ENCODE peak calls at places on chromosomes 2 and 18, in five cellular contexts. One of them, this sample, is unnamed.

GRCh38 chr2:180443896-180444295 is 436.8 kb upstream of the CWC22 start:
- DNase-seq in stomach: no peak
- DNase-seq in esophagus squamous epithelium: no peak
- DNase-seq in heart right ventricle: no peak
- DNase-seq in PC-9: no peak
- DNase-seq in this sample: no peak

GRCh38 chr2:204846471-204846870 is 301.2 kb downstream of the PARD3B start:
- DNase-seq in esophagus squamous epithelium: no peak
- DNase-seq in heart right ventricle: no peak
- DNase-seq in PC-9: no peak
- DNase-seq in stomach: no peak
- DNase-seq in this sample: no peak

GRCh38 chr2:45681675-45682074 is 30.2 kb downstream of the PRKCE start:
- DNase-seq in PC-9: peak
- DNase-seq in esophagus squamous epithelium: no peak
- DNase-seq in stomach: peak
- DNase-seq in heart right ventricle: peak
- DNase-seq in this sample: peak

GRCh38 chr2:60544059-60544458 is 9.4 kb downstream of the BCL11A start:
- DNase-seq in heart right ventricle: no peak
- DNase-seq in stomach: no peak
- DNase-seq in PC-9: no peak
- DNase-seq in esophagus squamous epithelium: no peak
- DNase-seq in this sample: no peak

GRCh38 chr18:25935356-25935755 is 155.1 kb downstream of the SS18 start:
- DNase-seq in heart right ventricle: no peak
- DNase-seq in stomach: no peak
- DNase-seq in PC-9: no peak
- DNase-seq in esophagus squamous epithelium: no peak
- DNase-seq in this sample: no peak

GRCh38 chr2:222651721-222652420 is 4.0 kb downstream of the FARSB start:
- DNase-seq in heart right ventricle: no peak
- DNase-seq in stomach: no peak
- DNase-seq in esophagus squamous epithelium: no peak
- DNase-seq in PC-9: no peak
- DNase-seq in this sample: no peak

GRCh38 chr18:63457987-63458386 is 18.8 kb upstream of the SERPINB5 start:
- DNase-seq in stomach: no peak
- DNase-seq in PC-9: no peak
- DNase-seq in heart right ventricle: no peak
- DNase-seq in esophagus squamous epithelium: no peak
- DNase-seq in this sample: peak

GRCh38 chr2:39408351-39409136 is 28.5 kb downstream of the MAP4K3 start:
- DNase-seq in stomach: no peak
- DNase-seq in esophagus squamous epithelium: no peak
- DNase-seq in heart right ventricle: no peak
- DNase-seq in PC-9: no peak
- DNase-seq in this sample: no peak

GRCh38 chr2:157194097-157194688 is 63.3 kb upstream of the GALNT5 start:
- DNase-seq in esophagus squamous epithelium: no peak
- DNase-seq in stomach: no peak
- DNase-seq in PC-9: peak
- DNase-seq in heart right ventricle: no peak
- DNase-seq in this sample: no peak

DNA sequence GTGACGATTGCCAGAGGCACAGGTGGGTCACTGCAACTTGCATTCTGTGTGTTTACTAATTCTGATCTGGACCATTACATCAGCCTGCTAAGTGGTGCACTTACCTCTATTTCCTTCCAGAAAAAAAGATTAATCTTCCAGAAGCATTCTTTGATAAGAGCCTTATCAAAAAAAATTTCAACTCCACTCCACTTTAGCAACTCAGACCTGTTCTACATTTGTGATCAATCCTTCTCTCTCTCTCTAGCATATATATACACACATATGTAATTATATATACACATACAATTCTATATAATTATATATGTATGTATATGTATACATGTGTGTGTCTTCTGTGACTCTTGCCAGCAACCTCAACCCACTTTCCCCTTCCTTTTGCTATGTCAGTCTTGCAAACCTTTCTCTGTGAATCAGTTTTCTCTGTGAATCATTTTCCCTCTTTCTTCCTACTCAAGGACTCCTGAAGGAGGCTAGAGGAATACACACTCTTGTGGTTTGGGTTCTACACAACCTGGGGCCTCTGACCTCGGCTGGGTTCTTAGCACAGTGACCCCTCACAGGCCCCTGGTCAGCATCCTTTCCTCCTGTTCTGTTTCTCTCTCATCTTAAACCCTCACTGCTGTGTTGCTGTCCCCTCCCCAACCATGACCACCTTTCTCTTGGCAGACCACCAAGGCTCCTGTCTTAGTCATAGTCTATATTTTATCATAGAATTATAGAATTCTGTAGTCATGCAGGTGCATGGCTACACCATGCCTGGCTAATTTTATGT is 130.4 kb upstream of the PELI1 start:
- DNase-seq in heart right ventricle: no peak
- DNase-seq in PC-9: no peak
- DNase-seq in esophagus squamous epithelium: no peak
- DNase-seq in stomach: no peak
- DNase-seq in this sample: no peak
- H3K27ac ChIP-seq in heart right ventricle: peak
- H3K27ac ChIP-seq in PC-9: peak
- H3K27ac ChIP-seq in esophagus squamous epithelium: peak
- H3K27ac ChIP-seq in stomach: peak
- H3K27ac ChIP-seq in this sample: peak

DNA sequence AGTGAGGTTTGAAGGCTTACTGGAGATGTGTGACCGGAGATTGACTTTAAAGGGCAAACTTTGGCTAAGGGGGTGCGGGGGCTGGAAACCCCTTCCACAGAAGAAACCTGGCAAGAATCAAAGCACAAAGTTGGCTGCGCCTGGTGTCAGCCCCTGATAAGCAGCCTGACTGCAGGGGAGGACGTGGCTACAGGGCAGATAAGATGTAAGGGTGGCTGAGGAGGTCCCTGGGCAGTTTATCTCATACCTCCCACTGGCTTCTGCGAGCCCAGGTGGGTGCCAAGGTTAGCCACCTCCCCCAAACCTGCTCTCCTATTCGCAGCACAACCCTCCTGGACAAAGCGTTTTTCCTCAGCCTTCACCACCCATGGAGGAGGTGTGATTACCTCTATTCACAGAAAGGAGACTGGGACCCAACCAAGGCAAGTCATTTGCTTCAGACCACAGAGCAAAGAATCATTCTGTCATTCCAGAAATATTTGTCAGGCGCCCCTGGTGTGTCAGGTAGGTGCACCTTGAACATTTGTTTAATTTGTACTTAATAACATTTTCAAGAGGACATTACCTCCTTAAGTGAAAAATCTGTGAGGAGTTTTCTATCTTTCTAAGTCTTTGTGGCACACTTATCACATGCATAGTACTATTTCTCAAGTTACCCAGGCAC is 73.1 kb upstream of the IL1R1 start:
- DNase-seq in stomach: no peak
- DNase-seq in esophagus squamous epithelium: no peak
- DNase-seq in heart right ventricle: no peak
- DNase-seq in PC-9: no peak
- DNase-seq in this sample: no peak
- H3K27ac ChIP-seq in stomach: peak
- H3K27ac ChIP-seq in esophagus squamous epithelium: peak
- H3K27ac ChIP-seq in heart right ventricle: no peak
- H3K27ac ChIP-seq in PC-9: no peak
- H3K27ac ChIP-seq in this sample: peak

GRCh38 chr2:72138011-72138881 is 9.4 kb downstream of the CYP26B1 start:
- DNase-seq in PC-9: peak
- DNase-seq in stomach: peak
- DNase-seq in heart right ventricle: no peak
- DNase-seq in esophagus squamous epithelium: no peak
- DNase-seq in this sample: no peak

GRCh38 chr2:72135921-72136320 is 11.7 kb downstream of the CYP26B1 start:
- DNase-seq in esophagus squamous epithelium: no peak
- DNase-seq in heart right ventricle: no peak
- DNase-seq in stomach: no peak
- DNase-seq in PC-9: no peak
- DNase-seq in this sample: no peak

GRCh38 chr2:72136349-72136748 is 11.3 kb downstream of the CYP26B1 start:
- DNase-seq in PC-9: no peak
- DNase-seq in stomach: no peak
- DNase-seq in esophagus squamous epithelium: no peak
- DNase-seq in heart right ventricle: no peak
- DNase-seq in this sample: peak

GRCh38 chr2:72137498-72138010 is 10.1 kb downstream of the CYP26B1 start:
- DNase-seq in stomach: peak
- DNase-seq in heart right ventricle: peak
- DNase-seq in esophagus squamous epithelium: no peak
- DNase-seq in PC-9: peak
- DNase-seq in this sample: peak

DNA sequence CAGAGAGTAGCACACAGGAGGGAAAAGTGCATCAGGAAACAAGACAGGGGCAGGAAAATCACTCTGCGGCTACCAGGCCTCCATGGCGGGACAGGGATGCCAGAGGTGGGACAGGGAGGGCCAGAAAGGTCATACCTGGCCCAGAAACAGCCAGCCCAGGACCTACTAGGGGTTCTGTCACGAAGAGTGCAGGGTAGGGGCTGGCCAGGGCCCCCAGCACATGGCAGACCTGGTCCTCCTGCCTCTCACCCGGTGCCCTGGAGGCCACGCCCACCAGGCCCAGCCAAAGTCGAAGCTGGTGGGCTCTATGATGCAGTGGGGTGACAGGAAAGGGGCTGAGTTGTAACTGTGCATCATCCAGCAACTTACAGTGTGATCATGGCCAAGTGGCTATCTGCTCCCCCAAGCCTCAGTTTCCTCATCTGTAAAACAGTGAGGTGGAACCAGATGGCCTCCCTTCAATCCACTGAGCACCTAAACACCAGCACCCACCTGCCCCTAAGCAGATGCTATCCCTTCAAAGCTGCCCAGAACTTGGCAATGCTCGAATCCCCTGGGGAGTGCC is 10.6 kb downstream of the CYP26B1 start:
- DNase-seq in esophagus squamous epithelium: no peak
- DNase-seq in heart right ventricle: no peak
- DNase-seq in PC-9: no peak
- DNase-seq in stomach: no peak
- DNase-seq in this sample: no peak
- H3K27ac ChIP-seq in esophagus squamous epithelium: no peak
- H3K27ac ChIP-seq in heart right ventricle: no peak
- H3K27ac ChIP-seq in PC-9: no peak
- H3K27ac ChIP-seq in stomach: no peak
- H3K27ac ChIP-seq in this sample: no peak

GRCh38 chr2:43736637-43737036 is 37.2 kb upstream of the DYNC2LI1 start:
- DNase-seq in esophagus squamous epithelium: no peak
- DNase-seq in PC-9: no peak
- DNase-seq in stomach: no peak
- DNase-seq in heart right ventricle: no peak
- DNase-seq in this sample: no peak

GRCh38 chr2:43737097-43737854 is 36.6 kb upstream of the DYNC2LI1 start:
- DNase-seq in heart right ventricle: no peak
- DNase-seq in esophagus squamous epithelium: no peak
- DNase-seq in PC-9: no peak
- DNase-seq in stomach: no peak
- DNase-seq in this sample: no peak

GRCh38 chr2:43737855-43738254 is 36.0 kb upstream of the DYNC2LI1 start:
- DNase-seq in stomach: no peak
- DNase-seq in PC-9: no peak
- DNase-seq in esophagus squamous epithelium: no peak
- DNase-seq in heart right ventricle: no peak
- DNase-seq in this sample: no peak

GRCh38 chr2:43743706-43744105 is 30.1 kb upstream of the DYNC2LI1 start:
- DNase-seq in PC-9: no peak
- DNase-seq in stomach: no peak
- DNase-seq in esophagus squamous epithelium: no peak
- DNase-seq in heart right ventricle: no peak
- DNase-seq in this sample: no peak

GRCh38 chr2:43738257-43738656 is 35.6 kb upstream of the DYNC2LI1 start:
- DNase-seq in esophagus squamous epithelium: no peak
- DNase-seq in heart right ventricle: no peak
- DNase-seq in stomach: no peak
- DNase-seq in PC-9: no peak
- DNase-seq in this sample: no peak
- H3K27ac ChIP-seq in esophagus squamous epithelium: no peak
- H3K27ac ChIP-seq in heart right ventricle: no peak
- H3K27ac ChIP-seq in stomach: no peak
- H3K27ac ChIP-seq in PC-9: no peak
- H3K27ac ChIP-seq in this sample: no peak

GRCh38 chr2:47535073-47535472 is 132.1 kb downstream of the MSH2 start:
- DNase-seq in heart right ventricle: no peak
- DNase-seq in PC-9: no peak
- DNase-seq in stomach: no peak
- DNase-seq in esophagus squamous epithelium: no peak
- DNase-seq in this sample: no peak

GRCh38 chr2:47531378-47532042 is 128.6 kb downstream of the MSH2 start:
- DNase-seq in stomach: no peak
- DNase-seq in heart right ventricle: no peak
- DNase-seq in esophagus squamous epithelium: no peak
- DNase-seq in PC-9: no peak
- DNase-seq in this sample: no peak

GRCh38 chr2:47535991-47536390 is 133.0 kb downstream of the MSH2 start:
- DNase-seq in esophagus squamous epithelium: no peak
- DNase-seq in heart right ventricle: no peak
- DNase-seq in PC-9: no peak
- DNase-seq in stomach: no peak
- DNase-seq in this sample: no peak

GRCh38 chr2:47536696-47537095 is 133.7 kb downstream of the MSH2 start:
- DNase-seq in PC-9: no peak
- DNase-seq in stomach: no peak
- DNase-seq in esophagus squamous epithelium: no peak
- DNase-seq in heart right ventricle: no peak
- DNase-seq in this sample: no peak

DNA sequence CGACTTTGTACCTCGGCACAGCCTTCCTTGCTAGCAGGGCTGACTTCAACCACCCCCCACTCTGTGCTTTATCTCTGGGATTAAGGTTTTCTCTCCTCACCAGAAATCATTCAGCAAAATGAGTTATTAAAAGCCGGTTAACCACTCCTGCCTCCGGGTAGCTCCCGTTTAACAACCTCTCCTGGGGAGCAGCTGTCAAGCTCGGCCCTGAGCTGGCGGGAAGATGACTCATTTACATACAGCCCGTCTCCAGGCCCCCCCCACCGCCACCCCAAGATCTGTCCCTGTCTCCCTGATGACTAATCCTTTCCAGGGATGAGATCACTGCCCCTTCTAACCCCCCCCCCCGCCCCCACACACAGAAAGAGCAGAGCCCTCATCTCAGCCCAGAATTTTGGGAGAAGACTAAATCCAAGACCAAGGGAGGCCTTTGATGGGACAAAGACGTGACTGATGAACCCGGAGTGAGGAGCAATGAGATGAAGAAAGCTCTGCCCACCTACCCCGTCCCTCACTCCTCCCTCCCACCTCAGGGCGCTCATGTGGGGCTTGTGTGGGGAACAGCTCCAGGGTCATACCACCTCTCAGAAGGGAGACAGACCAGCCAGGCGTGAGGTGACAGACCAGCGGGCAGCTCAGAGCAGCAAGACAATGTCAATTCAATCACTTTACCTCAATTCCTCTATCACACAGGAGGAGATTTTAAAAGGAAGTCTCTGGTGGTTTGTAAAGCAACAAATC is 131.4 kb downstream of the MSH2 start:
- DNase-seq in esophagus squamous epithelium: no peak
- DNase-seq in stomach: no peak
- DNase-seq in PC-9: peak
- DNase-seq in heart right ventricle: no peak
- DNase-seq in this sample: no peak
- H3K27ac ChIP-seq in esophagus squamous epithelium: no peak
- H3K27ac ChIP-seq in stomach: no peak
- H3K27ac ChIP-seq in PC-9: no peak
- H3K27ac ChIP-seq in heart right ventricle: no peak
- H3K27ac ChIP-seq in this sample: no peak